ENCODE peak calls at places on chromosomes 1 and 21, in eight cellular contexts. K, L, B, S, J, P, R and N are unnamed samples.
A peak's percentile ranks its signal among the peaks of the same experiment; 100 is the strongest.

GRCh38 chr1:157073944-157074685 is 25.5 kb downstream of the ETV3L start:
- DNase-seq in K (peak; percentile 60), L (no peak), B (peak; percentile 70), S (no peak), J (peak; percentile 69), P (peak; percentile 32), R (peak; percentile 81), N (peak; percentile 44)

GRCh38 chr1:29368936-29369932 is 132.9 kb downstream of the PTPRU start:
- DNase-seq in K (no peak), L (no peak), B (no peak), S (no peak), J (no peak), P (no peak), R (no peak), N (no peak)

GRCh38 chr21:32088471-32088870 is 190.4 kb downstream of the MIS18A start:
- DNase-seq in K (no peak), L (no peak), B (no peak), S (no peak), J (no peak), P (no peak), R (no peak), N (no peak)

GRCh38 chr1:116453906-116454305 is 80.9 kb downstream of the ATP1A1 start:
- DNase-seq in K (no peak), L (no peak), B (no peak), S (no peak), J (no peak), P (no peak), R (no peak), N (no peak)

GRCh38 chr1:176471338-176472121 is 8.6 kb downstream of the PAPPA2 start:
- DNase-seq in K (no peak), L (no peak), B (no peak), S (no peak), J (no peak), P (no peak), R (no peak), N (no peak)

GRCh38 chr1:213989071-213989739 is 1.4 kb downstream of the PROX1 start:
- DNase-seq in K (peak; percentile 48), L (no peak), B (no peak), S (no peak), J (no peak), P (no peak), R (peak; percentile 44), N (no peak)

GRCh38 chr1:109803901-109804331 is 40.2 kb upstream of the EPS8L3 start:
- DNase-seq in K (no peak), L (no peak), B (no peak), S (no peak), J (no peak), P (no peak), R (no peak), N (no peak)

GRCh38 chr1:108570998-108571401 is 11.1 kb downstream of the EEIG2 start:
- DNase-seq in K (no peak), L (no peak), B (no peak), S (no peak), J (no peak), P (no peak), R (no peak), N (no peak)

GRCh38 chr1:10856253-10856683 is 59.8 kb upstream of the CASZ1 start:
- DNase-seq in K (peak; percentile 40), L (no peak), B (no peak), S (no peak), J (no peak), P (no peak), R (no peak), N (no peak)

GRCh38 chr1:32886012-32886827 is at the start of gene HPCA:
- DNase-seq in K (no peak), L (no peak), B (no peak), S (no peak), J (peak; percentile 28), P (no peak), R (peak; percentile 63), N (peak; percentile 44)

GRCh38 chr1:17207966-17208418 is 3.1 kb downstream of the PADI1 start:
- DNase-seq in K (peak; percentile 10), L (no peak), B (no peak), S (peak; percentile 50), J (peak; percentile 68), P (no peak), R (no peak), N (peak; percentile 62)

GRCh38 chr1:27217401-27217800 is 17.0 kb upstream of the WDTC1 start:
- DNase-seq in K (no peak), L (no peak), B (no peak), S (no peak), J (no peak), P (no peak), R (no peak), N (no peak)

GRCh38 chr1:153699116-153699515 is 20.6 kb downstream of the NPR1 start:
- DNase-seq in K (no peak), L (peak; percentile 18), B (no peak), S (no peak), J (peak; percentile 83), P (no peak), R (no peak), N (no peak)

DNA sequence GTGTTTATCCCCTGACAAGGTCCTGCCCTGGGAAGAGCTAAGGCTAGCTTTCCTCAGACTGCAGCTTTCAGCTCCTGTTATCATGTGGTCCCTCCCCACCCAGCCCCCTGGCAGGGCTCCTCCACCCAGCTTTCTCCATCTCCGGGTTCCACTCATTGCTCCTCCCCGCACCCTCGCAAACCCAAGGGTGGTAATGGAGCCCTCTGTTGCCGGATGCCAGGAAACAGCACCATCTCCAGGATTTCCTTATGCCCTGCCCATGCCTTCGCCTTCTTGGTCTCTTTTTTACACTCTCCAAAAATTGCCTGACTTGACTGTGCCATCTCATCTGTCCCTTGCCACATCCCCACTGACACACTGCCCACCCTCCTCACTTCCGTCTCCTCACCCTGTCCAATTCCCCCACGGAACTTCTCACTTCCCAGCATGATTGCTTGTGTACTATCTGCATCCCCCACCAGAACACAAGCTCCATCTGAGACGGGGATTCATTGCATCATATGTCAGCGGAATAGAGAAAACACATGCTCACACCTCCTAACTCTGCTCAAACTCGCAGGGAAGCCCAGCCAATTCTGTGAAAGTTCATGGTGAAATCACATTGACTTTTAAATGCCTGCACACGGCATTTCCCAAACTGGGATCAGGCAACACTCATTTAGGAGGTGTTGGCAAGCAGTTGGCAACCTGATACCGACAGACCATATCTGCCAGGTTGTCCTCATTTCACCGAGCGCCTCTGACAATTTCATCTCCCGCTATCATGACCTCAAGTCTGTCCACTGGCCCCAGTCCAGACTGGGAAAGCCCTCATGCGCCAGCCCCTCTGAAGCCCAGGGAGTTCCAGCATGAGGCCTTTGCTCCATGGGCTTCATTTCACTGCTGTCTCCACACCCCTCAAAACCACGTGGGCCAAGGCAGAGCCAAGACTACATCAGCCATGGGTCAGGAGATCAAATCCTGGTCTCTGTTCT is 201.1 kb downstream of the MATN1 start:
- DNase-seq in K (no peak), L (no peak), B (peak; percentile 68), S (peak; percentile 31), J (peak; percentile 93), P (no peak), R (peak; percentile 48), N (no peak)
- TF ChIP-seq CTCF in K (no peak), L (no peak), B (no peak), S (no peak), J (peak; percentile 27), P (no peak), R (no peak), N (no peak)

DNA sequence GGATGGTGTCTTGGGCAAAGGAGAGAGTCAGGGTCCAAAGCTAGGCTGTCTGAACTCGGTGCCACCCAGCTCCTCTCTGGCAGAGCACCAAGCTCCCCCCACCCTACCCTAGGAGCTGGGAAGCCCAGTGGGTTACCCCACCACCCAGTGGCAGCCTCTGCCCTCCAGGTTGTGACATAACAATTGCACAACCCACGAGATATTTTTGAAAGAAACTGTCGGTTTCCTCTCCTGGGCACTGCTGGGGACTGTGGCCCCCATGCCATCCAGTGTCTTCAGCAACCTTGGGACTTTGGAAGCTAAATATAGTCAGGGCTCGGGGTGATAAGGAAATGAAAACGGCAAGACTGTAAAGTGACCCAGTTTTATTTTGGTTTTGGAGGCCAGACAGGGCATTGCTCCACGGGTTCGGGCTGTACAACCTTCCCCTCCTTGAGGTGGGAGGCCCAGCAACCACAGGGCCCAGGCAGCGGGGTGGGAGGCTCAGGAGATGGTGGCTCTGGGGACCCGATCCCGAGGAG is 1.4 kb downstream of the CITED4 start:
- DNase-seq in K (no peak), L (no peak), B (no peak), S (no peak), J (no peak), P (no peak), R (peak; percentile 34), N (no peak)
- H3K4me3 ChIP-seq in K (no peak overlapping the region), L (peak overlapping the region; percentile 80), B (peak overlapping the region; percentile 40), S (peak overlapping the region; percentile 37), J (peak overlapping the region; percentile 26), P (peak overlapping the region; percentile 64), R (peak overlapping the region; percentile 39), N (peak overlapping the region; percentile 33)

DNA sequence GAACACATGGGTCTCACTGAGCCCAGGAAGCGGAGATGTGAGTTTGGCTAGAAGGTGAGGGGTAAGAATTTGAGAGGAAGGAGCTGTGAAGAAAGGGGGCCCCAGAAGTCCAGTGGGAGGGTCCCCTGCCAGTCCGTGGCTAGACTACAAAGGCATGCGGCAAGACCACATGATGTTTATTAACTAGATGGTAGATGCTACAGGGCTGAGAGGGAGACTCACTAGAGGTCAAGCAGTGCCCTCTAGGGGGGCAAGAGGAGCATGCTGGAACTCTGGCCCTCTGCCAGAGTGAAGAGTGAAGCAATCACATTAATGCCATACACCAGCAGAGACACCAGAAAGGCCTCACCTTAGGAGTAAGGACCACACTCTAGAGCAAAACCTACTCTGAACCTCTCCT is 12.2 kb downstream of the KIAA0319L start:
- DNase-seq in K (no peak), L (peak; percentile 54), B (no peak), S (peak; percentile 70), J (peak; percentile 65), P (no peak), R (peak; percentile 75), N (no peak)
- TF ChIP-seq CTCF in K (no peak), L (peak; percentile 70), B (no peak), S (peak; percentile 57), J (peak; percentile 43), P (peak; percentile 16), R (peak; percentile 25), N (peak; percentile 17)

GRCh38 chr1:205593532-205593931 is 38.3 kb downstream of the ELK4 start:
- DNase-seq in K (no peak), L (no peak), B (no peak), S (no peak), J (no peak), P (no peak), R (no peak), N (no peak)
- H3K4me3 ChIP-seq in K (no peak overlapping the region), L (no peak overlapping the region), B (no peak overlapping the region), S (peak overlapping the region; percentile 32), J (no peak overlapping the region), P (no peak overlapping the region), R (no peak overlapping the region), N (no peak overlapping the region)

GRCh38 chr21:24179110-24179509 is 1428.2 kb downstream of the MRPL39 start:
- DNase-seq in K (no peak), L (no peak), B (no peak), S (no peak), J (no peak), P (no peak), R (no peak), N (no peak)
- TF ChIP-seq CTCF in K (no peak), L (no peak), B (no peak), S (no peak), J (no peak), P (no peak), R (no peak), N (no peak)

DNA sequence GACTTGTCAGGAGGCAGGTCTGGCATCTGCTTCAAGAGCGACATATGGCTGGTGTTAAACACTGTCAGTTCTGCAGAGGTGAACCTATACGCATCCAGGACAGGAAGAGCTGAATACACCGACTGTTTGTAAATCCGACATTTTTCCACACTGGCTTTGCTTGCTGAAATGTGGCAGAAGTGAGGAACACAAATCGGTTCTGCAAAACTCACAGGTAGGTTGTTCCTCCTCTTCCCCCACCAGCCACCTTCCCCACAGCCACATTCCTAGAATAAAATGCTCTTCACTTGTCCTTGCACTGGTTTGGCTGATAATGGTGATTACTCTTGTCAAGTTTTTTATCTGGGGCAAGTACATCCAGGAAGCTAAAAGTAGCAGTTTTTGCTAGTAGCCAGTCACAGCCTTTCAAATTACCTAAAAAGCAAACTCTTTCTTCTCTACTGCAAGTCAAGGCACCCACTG is 289.2 kb downstream of the GRIK1 start:
- DNase-seq in K (no peak), L (no peak), B (no peak), S (no peak), J (no peak), P (no peak), R (no peak), N (no peak)
- H3K4me3 ChIP-seq in K (no peak overlapping the region), L (no peak overlapping the region), B (no peak overlapping the region), S (no peak overlapping the region), J (no peak overlapping the region), P (no peak overlapping the region), R (no peak overlapping the region), N (no peak overlapping the region)